ENCODE peak calls at places on chromosome 10, in five cellular contexts. Q, A, D, S and R are unnamed samples.

GRCh38 chr10:49735848-49736563 is 26.1 kb downstream of the OGDHL start:
- DNase-seq in D (no peak), Q (no peak), S (no peak), A (no peak), R (no peak)

GRCh38 chr10:129465796-129466702 is 992 bp upstream of the MGMT start:
- DNase-seq in D (no peak), Q (no peak), S (no peak), A (no peak), R (no peak)

GRCh38 chr10:28790146-28790545 is 112.8 kb downstream of the BAMBI start:
- DNase-seq in S (no peak), Q (no peak), D (no peak), A (no peak), R (no peak)

GRCh38 chr10:62632071-62632809 is 172.3 kb upstream of the ADO start:
- DNase-seq in S (peak), Q (peak), A (peak), D (peak), R (no peak)

GRCh38 chr10:111004016-111004415 is 72.8 kb upstream of the ADRA2A start:
- DNase-seq in Q (no peak), A (no peak), S (no peak), D (no peak), R (no peak)

GRCh38 chr10:69303632-69304035 is 25.3 kb downstream of the HK1 start:
- DNase-seq in D (no peak), Q (no peak), S (no peak), A (peak), R (no peak)

GRCh38 chr10:74900297-74900696 is 73.9 kb downstream of the KAT6B start:
- DNase-seq in S (no peak), Q (no peak), A (no peak), D (no peak), R (no peak)

GRCh38 chr10:93421426-93421825 is 60.7 kb downstream of the MYOF start:
- DNase-seq in D (no peak), Q (no peak), S (no peak), A (no peak), R (no peak)

GRCh38 chr10:76397210-76397881 is 965.9 kb downstream of the LRMDA start:
- DNase-seq in A (peak), S (no peak), D (peak), Q (no peak), R (no peak)

GRCh38 chr10:43262902-43263466 is 3.9 kb downstream of the RASGEF1A start:
- DNase-seq in S (no peak), Q (no peak), D (no peak), A (no peak), R (no peak)

GRCh38 chr10:47406870-47407648 is 23.0 kb upstream of the ZNF488 start:
- DNase-seq in Q (peak), A (peak), D (no peak), S (no peak), R (peak)

GRCh38 chr10:52488606-52489485 is 174.8 kb downstream of the DKK1 start:
- DNase-seq in Q (no peak), S (no peak), A (peak), D (no peak), R (no peak)

GRCh38 chr10:96619803-96620773 is 33.3 kb upstream of the TM9SF3 start:
- DNase-seq in A (no peak), D (no peak), S (no peak), Q (no peak), R (no peak)

GRCh38 chr10:86244296-86244695 is 122.3 kb downstream of the GRID1 start:
- DNase-seq in S (no peak), Q (no peak), A (no peak), D (no peak), R (no peak)

GRCh38 chr10:33335800-33336605 is 1.5 kb upstream of the NRP1 start:
- DNase-seq in S (no peak), D (peak), Q (peak), A (peak), R (peak)

GRCh38 chr10:48332166-48332870 is 25.8 kb downstream of the MAPK8 start:
- DNase-seq in D (no peak), A (no peak), S (no peak), Q (no peak), R (no peak)

GRCh38 chr10:62437696-62438095 is 63.5 kb downstream of the ZNF365 start:
- DNase-seq in A (peak), D (no peak), S (no peak), Q (no peak), R (no peak)

GRCh38 chr10:6507311-6507710 is 72.8 kb downstream of the PRKCQ start:
- DNase-seq in A (no peak), S (no peak), Q (no peak), D (no peak), R (no peak)

GRCh38 chr10:133466683-133467275 is 13.0 kb downstream of the SCART1 start:
- DNase-seq in A (no peak), D (no peak), S (no peak), Q (no peak), R (no peak)

GRCh38 chr10:47326306-47326926 is 4.2 kb downstream of the GDF2 start:
- DNase-seq in D (no peak), S (no peak), Q (peak), A (no peak), R (no peak)

DNA sequence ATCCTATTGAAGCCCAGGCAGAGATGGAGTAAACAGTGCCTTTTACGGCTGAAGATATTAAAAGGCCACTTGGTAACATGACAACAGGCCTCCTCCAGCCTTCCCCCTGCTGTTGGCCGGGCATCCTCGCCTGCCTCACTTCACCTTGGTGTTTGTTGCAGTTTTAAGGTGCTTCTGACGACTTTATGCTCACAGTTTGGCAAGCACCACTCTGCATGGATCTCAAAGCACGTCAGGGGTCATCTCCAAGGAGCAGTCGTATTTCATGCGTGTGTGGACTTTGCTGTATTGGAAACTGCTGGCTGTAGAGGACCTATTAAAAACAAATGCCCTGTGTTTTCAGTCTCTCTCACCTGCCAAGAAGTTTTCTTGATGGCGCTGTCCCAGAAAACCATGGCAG is 483.1 kb downstream of the RPS24 start:
- DNase-seq in D (no peak), A (no peak), S (no peak), Q (no peak), R (no peak)
- TF ChIP-seq CTCF in D (no peak), A (no peak), S (no peak), Q (no peak), R (no peak)

DNA sequence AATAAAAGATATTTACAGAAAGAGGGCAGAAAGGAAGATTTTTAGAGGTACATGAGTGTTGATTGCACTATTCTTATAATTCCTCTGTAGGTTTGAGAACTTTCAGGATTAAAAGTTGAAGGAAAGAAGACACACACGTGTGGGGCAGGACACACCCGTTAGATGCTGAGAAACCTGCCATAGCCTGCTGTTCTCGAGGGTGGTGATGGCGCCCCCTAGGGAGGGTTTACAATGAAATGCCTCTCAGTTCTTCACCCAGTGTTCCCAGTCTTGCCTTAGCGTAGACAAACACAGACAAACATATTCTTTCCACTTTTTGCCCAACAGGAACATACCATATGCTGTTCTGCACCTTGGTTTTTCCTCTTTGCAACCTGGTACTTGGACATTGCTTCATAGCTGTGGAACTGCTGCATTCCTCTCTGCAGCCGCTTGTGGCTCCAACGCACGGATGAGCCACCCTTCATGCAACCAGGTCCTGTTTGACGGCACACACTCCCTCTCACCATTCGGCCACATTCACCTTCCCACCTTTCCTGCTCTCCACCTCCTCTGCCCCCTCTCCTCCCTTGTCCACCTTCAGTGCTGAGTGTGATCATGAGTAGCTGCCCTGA is 23.3 kb upstream of the HSPA12A start:
- DNase-seq in A (no peak), Q (peak), D (no peak), S (no peak), R (no peak)
- TF ChIP-seq CTCF in A (peak), Q (peak), D (no peak), S (no peak), R (peak)

DNA sequence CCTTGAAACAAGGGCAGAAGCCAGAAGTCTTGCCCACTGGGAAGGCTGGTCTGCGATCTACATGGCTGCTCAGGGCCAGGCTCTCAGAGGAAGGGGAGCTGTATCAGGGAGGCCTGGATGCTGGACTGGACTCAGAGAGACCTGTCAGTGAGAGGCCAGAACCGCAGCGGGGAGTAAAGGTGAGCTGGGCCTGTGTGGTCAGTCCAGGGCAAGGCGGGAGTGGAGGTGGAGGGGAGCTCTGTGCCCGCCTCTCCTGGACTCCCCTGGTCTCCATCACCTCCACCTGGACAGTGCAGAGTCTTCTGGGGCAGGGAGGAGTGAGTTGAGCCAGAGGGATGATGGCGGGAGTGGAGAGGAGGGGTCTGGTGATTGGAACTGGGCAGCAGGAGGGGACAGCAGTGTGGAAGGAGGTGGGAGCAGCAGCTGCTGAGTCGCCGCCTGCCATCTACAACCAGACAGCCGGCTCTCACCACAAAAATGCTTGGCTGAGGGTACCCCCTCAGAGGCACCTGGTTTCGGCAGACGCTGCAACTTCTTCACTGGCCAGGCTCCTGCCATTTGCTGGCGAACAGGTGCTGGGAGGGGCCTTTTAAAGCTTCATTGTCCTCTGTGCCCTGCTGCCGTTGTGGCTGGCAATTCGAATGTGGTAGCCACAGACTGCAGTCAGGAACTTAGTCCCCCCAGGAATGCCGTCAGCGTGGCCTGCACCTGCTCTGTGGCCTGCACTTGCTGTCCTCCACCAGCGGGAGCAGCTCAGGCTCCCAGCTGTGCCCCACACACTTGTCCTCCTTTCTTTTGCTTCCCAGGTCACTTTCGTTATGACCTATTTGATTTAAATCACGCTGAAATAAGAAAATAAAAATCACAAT is 3.5 kb downstream of the RASSF4 start:
- DNase-seq in S (no peak), D (no peak), Q (no peak), A (no peak), R (no peak)
- TF ChIP-seq CTCF in S (no peak), D (peak), Q (peak), A (no peak), R (peak)

GRCh38 chr10:79142522-79143309 is 74.0 kb downstream of the ZMIZ1 start:
- DNase-seq in A (no peak), Q (no peak), S (no peak), D (no peak), R (no peak)
- TF ChIP-seq CTCF in A (no peak), Q (no peak), S (no peak), D (no peak), R (peak)